ENCODE peak calls at places on chromosomes 3 and 15, in eight cellular contexts. K is retinal pigment epithelial cell, E is kidney epithelial cell, X is endothelial cell of umbilical vein, T is heart left ventricle, U is WERI-Rb-1, N is neural crest cell, R is AG04450. O is an unnamed sample.

GRCh38 chr3:177371903-177372302 is 174.6 kb upstream of the TBL1XR1 start:
- DNase-seq in K (no peak), N (no peak), X (no peak), R (no peak), U (no peak), T (no peak), E (no peak), O (no peak)

GRCh38 chr3:4707324-4707723 is 214.2 kb downstream of the ITPR1 start:
- DNase-seq in T (no peak), K (no peak), N (no peak), X (no peak), R (no peak), E (no peak), U (no peak), O (no peak)

GRCh38 chr15:71223516-71223915 is 108.2 kb downstream of the THSD4 start:
- DNase-seq in T (no peak), U (no peak), N (no peak), E (no peak), R (no peak), X (no peak), K (no peak), O (no peak)

GRCh38 chr3:16866447-16867025 is 18.2 kb upstream of the PLCL2 start:
- DNase-seq in T (no peak), E (peak), N (no peak), R (no peak), X (no peak), U (no peak), K (no peak), O (no peak)

GRCh38 chr3:195386739-195387138 is 56.1 kb downstream of the ACAP2 start:
- DNase-seq in E (no peak), R (no peak), U (no peak), K (no peak), X (no peak), N (no peak), T (no peak), O (no peak)

GRCh38 chr3:186717039-186717457 is at the start of gene KNG1:
- DNase-seq in X (peak), U (no peak), K (no peak), E (no peak), N (no peak), T (no peak), R (no peak), O (no peak)

GRCh38 chr3:67559029-67559605 is 95.3 kb downstream of the SUCLG2 start:
- DNase-seq in K (no peak), E (no peak), U (no peak), X (no peak), T (no peak), R (no peak), N (no peak), O (no peak)

GRCh38 chr3:155995525-155996370 is 124.6 kb upstream of the KCNAB1 start:
- DNase-seq in N (no peak), T (no peak), E (no peak), U (no peak), R (peak), X (peak), K (no peak), O (no peak)

GRCh38 chr15:52080031-52080430 is 32.5 kb downstream of the BCL2L10 start:
- DNase-seq in K (no peak), T (no peak), X (no peak), N (no peak), R (no peak), U (no peak), E (peak), O (no peak)

GRCh38 chr3:11835028-11835639 is 11.6 kb downstream of the TAMM41 start:
- DNase-seq in T (no peak), E (no peak), K (no peak), X (peak), N (no peak), R (no peak), U (no peak), O (no peak)

GRCh38 chr15:52546031-52546751 is 17.5 kb upstream of the MYO5A start:
- DNase-seq in R (no peak), N (no peak), U (no peak), X (no peak), E (no peak), K (no peak), T (no peak), O (no peak)

GRCh38 chr3:71753716-71754609 is at the start of gene GPR27:
- DNase-seq in N (peak), R (no peak), T (peak), K (peak), U (peak), X (peak), E (no peak), O (no peak)

GRCh38 chr15:60526127-60526616 is 47.2 kb upstream of the ICE2 start:
- DNase-seq in R (no peak), E (no peak), T (peak), U (no peak), X (no peak), K (no peak), N (no peak), O (no peak)

GRCh38 chr15:80932989-80933388 is 56.6 kb downstream of the MESD start:
- DNase-seq in E (no peak), T (peak), N (no peak), U (no peak), X (peak), R (peak), K (no peak), O (no peak)

GRCh38 chr3:133077688-133078087 is 39.5 kb downstream of the TMEM108 start:
- DNase-seq in U (no peak), T (no peak), R (no peak), K (no peak), E (no peak), N (no peak), X (no peak), O (no peak)

GRCh38 chr15:101429191-101429590 is 60.3 kb downstream of the PCSK6 start:
- DNase-seq in T (no peak), K (no peak), E (no peak), R (no peak), U (no peak), N (no peak), X (no peak), O (no peak)

GRCh38 chr15:90749754-90750153 is 32.6 kb downstream of the BLM start:
- DNase-seq in K (no peak), E (no peak), N (no peak), X (no peak), T (no peak), R (no peak), U (no peak), O (peak)

GRCh38 chr3:67118122-67118521 is 120.0 kb downstream of the KBTBD8 start:
- DNase-seq in N (no peak), T (no peak), U (no peak), R (no peak), E (no peak), X (no peak), K (no peak), O (no peak)

GRCh38 chr15:62482715-62483429 is 317.8 kb upstream of the C2CD4B start:
- DNase-seq in X (no peak), R (no peak), U (peak), N (peak), E (no peak), T (no peak), K (no peak), O (peak)

GRCh38 chr3:190306513-190307163 is 15.6 kb downstream of the CLDN1 start:
- DNase-seq in U (peak), R (no peak), N (no peak), X (no peak), T (no peak), E (no peak), K (peak), O (no peak)

GRCh38 chr15:34810455-34811146 is 15.3 kb upstream of the ACTC1 start:
- DNase-seq in N (no peak), K (peak), T (no peak), R (peak), U (no peak), E (peak), X (peak), O (no peak)

GRCh38 chr15:72866086-72866646 is 82.6 kb upstream of the ADPGK start:
- DNase-seq in X (no peak), U (no peak), T (no peak), K (no peak), E (no peak), R (no peak), N (no peak), O (no peak)

GRCh38 chr3:194095464-194095863 is 40.5 kb upstream of the HES1 start:
- DNase-seq in U (no peak), E (no peak), R (no peak), N (no peak), K (no peak), X (peak), T (peak), O (no peak)

GRCh38 chr15:89078831-89079810 is 9.1 kb upstream of the ABHD2 start:
- DNase-seq in N (no peak), T (no peak), X (no peak), U (no peak), K (no peak), E (no peak), R (no peak), O (no peak)

GRCh38 chr3:14883226-14883625 is 64.2 kb upstream of the NR2C2 start:
- DNase-seq in X (no peak), R (no peak), T (no peak), U (no peak), E (no peak), K (no peak), N (no peak), O (no peak)

GRCh38 chr15:58548308-58549012 is 116.7 kb downstream of the LIPC start:
- DNase-seq in U (no peak), R (no peak), X (no peak), N (no peak), T (no peak), K (no peak), E (no peak), O (no peak)

GRCh38 chr15:53962646-53963561 is 15.3 kb upstream of the UNC13C start:
- DNase-seq in T (no peak), N (peak), X (peak), U (peak), K (no peak), R (no peak), E (no peak), O (no peak)

GRCh38 chr3:113340785-113341184 is 100.5 kb downstream of the CFAP44 start:
- DNase-seq in T (no peak), K (no peak), E (no peak), U (no peak), R (no peak), N (no peak), X (no peak), O (no peak)

DNA sequence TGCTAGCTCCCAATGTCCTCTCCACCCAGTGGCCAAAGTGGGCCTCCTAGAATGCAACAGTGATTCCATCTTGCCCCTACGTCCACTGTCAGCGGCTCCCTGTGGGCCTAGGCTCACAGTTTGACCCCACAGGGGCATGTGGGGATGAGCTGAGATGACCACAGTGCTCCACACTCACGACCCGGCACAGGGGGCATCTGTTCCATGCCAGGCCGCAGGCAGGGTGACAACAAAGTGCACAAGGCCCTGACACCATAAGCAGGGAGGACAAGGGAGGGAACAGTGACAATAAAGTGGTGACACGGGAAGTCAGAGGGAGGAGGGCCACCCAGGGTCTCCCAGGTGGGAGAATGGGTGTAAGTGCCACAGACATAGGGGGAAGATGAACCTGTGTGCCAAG is 5.1 kb upstream of the PLXNA1 start:
- DNase-seq in X (no peak), K (no peak), E (no peak), T (no peak), R (no peak), N (no peak), U (no peak), O (no peak)
- TF ChIP-seq CTCF in X (no peak), K (no peak), E (no peak), T (no peak), R (no peak), N (no peak), U (no peak), O (no peak)

GRCh38 chr3:149514471-149514870 is 40.0 kb downstream of the TM4SF4 start:
- DNase-seq in R (no peak), X (no peak), K (no peak), E (no peak), T (no peak), N (no peak), U (no peak), O (no peak)
- TF ChIP-seq CTCF in R (no peak), X (no peak), K (no peak), E (no peak), T (no peak), N (no peak), U (no peak), O (no peak)

DNA sequence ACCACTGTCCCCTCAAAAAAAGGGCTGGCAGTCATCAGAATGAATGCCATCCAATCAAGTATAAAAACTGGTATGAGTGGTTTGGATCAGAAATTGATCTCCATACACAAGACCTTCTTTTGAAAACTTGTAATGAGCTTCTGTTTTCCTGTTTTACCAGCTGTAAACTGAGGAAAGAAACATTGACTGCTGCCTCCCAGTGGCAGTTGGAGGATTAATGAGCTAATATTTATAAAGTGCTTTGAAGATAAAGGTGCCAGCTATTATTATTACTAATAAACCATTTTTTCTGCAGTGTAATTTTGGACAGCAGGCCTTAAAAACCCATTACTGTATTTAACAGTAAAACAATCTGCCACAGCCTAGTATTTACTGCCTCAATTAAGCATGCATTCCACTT is 11.4 kb downstream of the CHL1 start:
- DNase-seq in E (no peak), N (no peak), T (no peak), U (no peak), K (no peak), X (no peak), R (no peak), O (no peak)
- TF ChIP-seq CTCF in E (no peak), N (no peak), T (no peak), U (no peak), K (peak), X (no peak), R (no peak), O (peak)

GRCh38 chr15:40847225-40847961 is 3.5 kb downstream of the SPINT1 start:
- DNase-seq in U (peak), R (no peak), N (no peak), T (peak), E (peak), X (no peak), K (no peak), O (peak)
- TF ChIP-seq CTCF in U (no peak), R (no peak), N (no peak), T (no peak), E (no peak), X (no peak), K (no peak), O (no peak)